ENCODE peak calls at places on chromosomes 3 and 15, in five cellular contexts. M, W, I, K and H are unnamed samples.
A peak's percentile ranks its signal among the peaks of the same experiment; 100 is the strongest.

GRCh38 chr15:81265256-81265943 is 58.5 kb downstream of the STARD5 start:
- DNase-seq in M (no peak), W (no peak), I (no peak), K (no peak), H (no peak)

GRCh38 chr15:100241572-100242479 is 99.9 kb downstream of the ADAMTS17 start:
- DNase-seq in M (no peak), W (no peak), I (no peak), K (no peak), H (peak; percentile 58)

GRCh38 chr3:143084856-143085731 is 34.5 kb upstream of the CHST2 start:
- DNase-seq in M (peak; percentile 63), W (peak; percentile 1), I (no peak), K (no peak), H (no peak)

GRCh38 chr3:137738710-137739109 is 25.4 kb upstream of the SOX14 start:
- DNase-seq in M (no peak), W (no peak), I (no peak), K (no peak), H (no peak)

GRCh38 chr3:81195483-81195882 is 566.0 kb downstream of the GBE1 start:
- DNase-seq in M (no peak), W (no peak), I (no peak), K (no peak), H (no peak)

GRCh38 chr3:115100172-115100571 is 46.9 kb downstream of the ZBTB20 start:
- DNase-seq in M (no peak), W (no peak), I (no peak), K (no peak), H (no peak)

GRCh38 chr3:42991369-42992315 is 12.5 kb downstream of the GASK1A start:
- DNase-seq in M (no peak), W (no peak), I (no peak), K (no peak), H (no peak)

GRCh38 chr3:170476291-170476690 is 57.6 kb downstream of the CLDN11 start:
- DNase-seq in M (no peak), W (no peak), I (no peak), K (no peak), H (peak; percentile 47)

GRCh38 chr15:100866386-100867330 is 13.0 kb upstream of the ALDH1A3 start:
- DNase-seq in M (no peak), W (no peak), I (no peak), K (no peak), H (no peak)

GRCh38 chr3:112002458-112002971 is 3.8 kb downstream of the TAGLN3 start:
- DNase-seq in M (no peak), W (no peak), I (no peak), K (peak; percentile 63), H (no peak)